ENCODE peak calls at places on chromosomes 6 and 20, in eight cellular contexts. Y is left ventricle myocardium inferior, B is progenitor cell of endocrine pancreas, W is gastrocnemius medialis, M is esophagus muscularis mucosa, D is cardiac fibroblast, F is PC-3, V is RWPE1. T is an unnamed sample.

GRCh38 chr6:77178821-77179220 is 284.5 kb downstream of the HTR1B start:
- DNase-seq in Y (no peak), B (no peak), W (no peak), M (no peak), D (peak), F (peak), V (peak), T (no peak)

GRCh38 chr20:37411408-37412306 is 65.7 kb downstream of the SRC start:
- DNase-seq in Y (no peak), B (no peak), W (no peak), M (no peak), D (peak), F (no peak), V (no peak), T (no peak)

GRCh38 chr6:94600648-94601047 is 976.7 kb upstream of the MANEA start:
- DNase-seq in Y (no peak), B (no peak), W (no peak), M (no peak), D (no peak), F (no peak), V (no peak), T (no peak)

GRCh38 chr6:110518281-110518623 is 41.8 kb upstream of the SLC22A16 start:
- DNase-seq in Y (no peak), B (no peak), W (no peak), M (no peak), D (peak), F (peak), V (no peak), T (no peak)

GRCh38 chr6:143478479-143479062 is 28.0 kb downstream of the PEX3 start:
- DNase-seq in Y (no peak), B (no peak), W (no peak), M (no peak), D (no peak), F (no peak), V (no peak), T (no peak)

GRCh38 chr6:15475261-15475660 is 187.6 kb downstream of the DTNBP1 start:
- DNase-seq in Y (no peak), B (no peak), W (no peak), M (no peak), D (no peak), F (no peak), V (no peak), T (no peak)

GRCh38 chr6:68527691-68528090 is 107.4 kb upstream of the ADGRB3 start:
- DNase-seq in Y (no peak), B (no peak), W (no peak), M (no peak), D (no peak), F (no peak), V (no peak), T (no peak)

GRCh38 chr20:54044156-54044555 is 26.2 kb downstream of the BCAS1 start:
- DNase-seq in Y (no peak), B (no peak), W (no peak), M (no peak), D (peak), F (peak), V (no peak), T (no peak)

GRCh38 chr6:151544453-151544852 is 50.6 kb downstream of the CCDC170 start:
- DNase-seq in Y (no peak), B (no peak), W (no peak), M (no peak), D (no peak), F (no peak), V (no peak), T (no peak)

GRCh38 chr6:83273596-83273995 is 80.4 kb downstream of the RWDD2A start:
- DNase-seq in Y (no peak), B (no peak), W (no peak), M (no peak), D (peak), F (no peak), V (no peak), T (no peak)

GRCh38 chr6:22367331-22367730 is 70.5 kb upstream of the PRL start:
- DNase-seq in Y (no peak), B (no peak), W (no peak), M (no peak), D (no peak), F (no peak), V (no peak), T (no peak)

GRCh38 chr6:110682460-110682853 is 132.8 kb downstream of the CDK19 start:
- DNase-seq in Y (no peak), B (peak), W (peak), M (no peak), D (peak), F (peak), V (peak), T (peak)

GRCh38 chr6:161631676-161632194 is 357.9 kb upstream of the AGPAT4 start:
- DNase-seq in Y (no peak), B (no peak), W (no peak), M (no peak), D (peak), F (no peak), V (no peak), T (no peak)

GRCh38 chr20:6673071-6673470 is 94.4 kb upstream of the BMP2 start:
- DNase-seq in Y (no peak), B (no peak), W (no peak), M (no peak), D (no peak), F (no peak), V (no peak), T (no peak)

GRCh38 chr6:90432408-90432775 is 135.7 kb upstream of the BACH2 start:
- DNase-seq in Y (no peak), B (no peak), W (no peak), M (no peak), D (no peak), F (no peak), V (no peak), T (no peak)

GRCh38 chr20:33693274-33693673 is 7.1 kb upstream of the E2F1 start:
- DNase-seq in Y (no peak), B (no peak), W (no peak), M (no peak), D (no peak), F (no peak), V (no peak), T (no peak)

GRCh38 chr20:57393321-57394086 is 2.3 kb downstream of the RBM38 start:
- DNase-seq in Y (no peak), B (no peak), W (no peak), M (no peak), D (no peak), F (no peak), V (no peak), T (no peak)

GRCh38 chr6:49787176-49787575 is at the start of gene PGK2:
- DNase-seq in Y (no peak), B (no peak), W (no peak), M (no peak), D (no peak), F (peak), V (no peak), T (no peak)

GRCh38 chr20:23227976-23228375 is 122.6 kb upstream of the NXT1 start:
- DNase-seq in Y (no peak), B (no peak), W (no peak), M (no peak), D (no peak), F (no peak), V (no peak), T (no peak)

GRCh38 chr6:151589667-151590066 is 95.8 kb downstream of the CCDC170 start:
- DNase-seq in Y (no peak), B (no peak), W (no peak), M (no peak), D (no peak), F (no peak), V (no peak), T (no peak)

GRCh38 chr6:147283460-147283859 is 79.2 kb downstream of the STXBP5 start:
- DNase-seq in Y (no peak), B (no peak), W (no peak), M (no peak), D (no peak), F (peak), V (no peak), T (no peak)

GRCh38 chr20:44253528-44253927 is 6.4 kb downstream of the GDAP1L1 start:
- DNase-seq in Y (no peak), B (no peak), W (no peak), M (no peak), D (no peak), F (no peak), V (no peak), T (peak)
- TF ChIP-seq CTCF in Y (no peak), B (no peak), W (no peak), M (no peak), D (peak), F (peak), V (no peak), T (peak)

GRCh38 chr6:99790679-99791078 is 184.0 kb downstream of the PRDM13 start:
- DNase-seq in Y (no peak), B (no peak), W (no peak), M (no peak), D (no peak), F (peak), V (peak), T (no peak)
- TF ChIP-seq CTCF in Y (peak), B (peak), W (peak), M (no peak), D (no peak), F (peak), V (peak), T (peak)

DNA sequence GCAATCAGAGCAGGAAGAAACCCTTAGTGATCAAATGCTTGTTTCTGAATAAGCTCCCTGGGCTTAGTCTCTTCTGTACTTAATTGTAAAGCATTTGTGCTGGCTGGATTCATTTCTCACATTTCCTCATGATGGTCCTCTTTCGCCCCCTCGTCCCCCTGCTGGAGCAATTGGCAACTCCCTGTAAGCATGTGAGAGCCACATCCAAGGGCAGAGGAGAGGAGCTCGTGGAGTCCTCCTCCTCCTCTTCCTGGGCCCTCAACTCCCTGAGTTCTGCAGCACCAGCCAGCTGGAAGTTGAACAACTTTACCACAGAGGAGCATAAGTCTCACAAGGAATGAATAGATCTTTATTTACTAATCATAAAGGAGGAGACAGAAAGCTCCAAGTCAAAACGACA is 12.6 kb downstream of the ANKEF1 start:
- DNase-seq in Y (no peak), B (no peak), W (no peak), M (no peak), D (peak), F (peak), V (no peak), T (peak)
- TF ChIP-seq CTCF in Y (no peak), B (peak), W (no peak), M (no peak), D (peak), F (peak), V (no peak), T (no peak)

GRCh38 chr20:11581271-11581670 is 336.4 kb upstream of the BTBD3 start:
- DNase-seq in Y (no peak), B (no peak), W (no peak), M (no peak), D (peak), F (peak), V (no peak), T (no peak)

GRCh38 chr20:11588875-11589274 is 328.8 kb upstream of the BTBD3 start:
- DNase-seq in Y (no peak), B (no peak), W (no peak), M (no peak), D (no peak), F (no peak), V (no peak), T (no peak)

GRCh38 chr20:11582073-11582472 is 335.6 kb upstream of the BTBD3 start:
- DNase-seq in Y (no peak), B (no peak), W (no peak), M (no peak), D (peak), F (no peak), V (no peak), T (no peak)

DNA sequence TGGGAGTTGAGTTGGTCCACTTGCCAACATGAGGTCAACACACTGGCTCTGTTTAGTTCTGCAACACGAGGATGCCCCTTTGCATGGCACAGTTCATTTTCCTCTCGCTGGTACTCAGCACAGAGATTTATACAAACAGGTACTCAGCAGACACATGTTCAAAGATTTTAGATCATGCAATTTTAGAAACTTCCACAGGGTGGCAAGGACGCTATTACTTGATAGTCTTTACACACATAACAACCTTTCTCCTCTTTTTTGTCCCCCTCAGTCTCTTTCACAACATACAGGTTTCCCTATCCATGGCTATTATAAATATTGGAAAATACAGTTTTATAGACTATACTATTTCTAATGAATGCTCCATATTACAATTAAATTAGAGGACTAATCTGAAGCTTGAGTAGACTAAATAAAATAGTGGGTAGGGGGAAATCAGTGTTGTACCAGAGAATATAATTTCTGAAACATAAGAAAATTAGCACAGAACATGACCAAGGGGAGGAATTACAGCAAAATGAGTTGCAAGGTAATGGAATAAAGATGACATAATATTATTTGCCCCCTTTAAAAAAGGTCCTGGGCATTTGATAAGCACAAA is 331.8 kb upstream of the BTBD3 start:
- DNase-seq in Y (no peak), B (no peak), W (no peak), M (no peak), D (peak), F (peak), V (peak), T (peak)
- TF ChIP-seq CTCF in Y (no peak), B (peak), W (no peak), M (no peak), D (peak), F (peak), V (peak), T (no peak)

DNA sequence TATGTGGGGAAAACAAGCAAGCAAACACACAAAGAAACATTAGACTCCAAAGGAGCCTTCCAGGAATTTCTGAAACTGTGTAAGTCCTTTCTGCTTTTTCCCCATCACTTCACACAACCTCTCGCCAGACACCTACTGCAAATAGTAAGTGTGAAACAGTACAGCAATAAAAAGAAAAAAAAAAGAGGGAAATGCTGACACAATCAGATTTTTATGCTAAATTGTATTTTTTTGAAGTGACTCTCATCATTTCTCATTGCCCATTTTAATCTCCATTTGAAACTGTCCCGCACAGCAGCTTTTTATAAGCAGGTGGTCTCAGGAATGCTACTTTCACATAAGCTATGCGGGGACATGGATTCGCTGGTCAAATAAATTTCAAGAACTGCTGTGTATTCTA is 140.0 kb upstream of the TSHZ2 start:
- DNase-seq in Y (no peak), B (no peak), W (no peak), M (no peak), D (no peak), F (no peak), V (no peak), T (no peak)
- TF ChIP-seq CTCF in Y (no peak), B (no peak), W (no peak), M (no peak), D (no peak), F (no peak), V (no peak), T (no peak)